ENCODE peak calls at places on chromosomes 16 and 17, in ten cellular contexts. One of them, this sample, is unnamed.
A peak's percentile ranks its signal among the peaks of the same experiment; 100 is the strongest.

GRCh38 chr17:43039646-43040045 is 14.6 kb downstream of the RND2 start:
- DNase-seq in nucleus accumbens: no peak
- DNase-seq in fibroblast of mammary gland: no peak
- DNase-seq in non-pigmented ciliary epithelial cell: no peak
- DNase-seq in H54: no peak
- DNase-seq in GM03348: no peak
- DNase-seq in stimulated activated CD4-positive, alpha-beta T cell treated with anti-CD3 and anti-CD28 coated beads, Interleukin-1b, Interleukin-23, amount 100 ng/mL, for 24 hours: no peak
- DNase-seq in heart right ventricle: no peak
- DNase-seq in LoVo: no peak
- DNase-seq in mucosa of descending colon: no peak
- DNase-seq in this sample: no peak

GRCh38 chr16:10297341-10298006 is 88.4 kb upstream of the ATF7IP2 start:
- DNase-seq in nucleus accumbens: peak; percentile 1
- DNase-seq in fibroblast of mammary gland: no peak
- DNase-seq in non-pigmented ciliary epithelial cell: no peak
- DNase-seq in H54: no peak
- DNase-seq in GM03348: no peak
- DNase-seq in stimulated activated CD4-positive, alpha-beta T cell treated with anti-CD3 and anti-CD28 coated beads, Interleukin-1b, Interleukin-23, amount 100 ng/mL, for 24 hours: no peak
- DNase-seq in heart right ventricle: no peak
- DNase-seq in LoVo: peak; percentile 11
- DNase-seq in mucosa of descending colon: no peak
- DNase-seq in this sample: no peak

GRCh38 chr16:70695351-70696070 is 9.7 kb upstream of the MTSS2 start:
- DNase-seq in nucleus accumbens: no peak
- DNase-seq in fibroblast of mammary gland: no peak
- DNase-seq in non-pigmented ciliary epithelial cell: no peak
- DNase-seq in H54: no peak
- DNase-seq in GM03348: no peak
- DNase-seq in stimulated activated CD4-positive, alpha-beta T cell treated with anti-CD3 and anti-CD28 coated beads, Interleukin-1b, Interleukin-23, amount 100 ng/mL, for 24 hours: no peak
- DNase-seq in heart right ventricle: peak; percentile 73
- DNase-seq in LoVo: no peak
- DNase-seq in mucosa of descending colon: no peak
- DNase-seq in this sample: no peak

GRCh38 chr16:3909791-3910583 is 29.5 kb upstream of the CREBBP start:
- DNase-seq in nucleus accumbens: no peak
- DNase-seq in fibroblast of mammary gland: no peak
- DNase-seq in non-pigmented ciliary epithelial cell: no peak
- DNase-seq in H54: no peak
- DNase-seq in GM03348: no peak
- DNase-seq in stimulated activated CD4-positive, alpha-beta T cell treated with anti-CD3 and anti-CD28 coated beads, Interleukin-1b, Interleukin-23, amount 100 ng/mL, for 24 hours: no peak
- DNase-seq in heart right ventricle: no peak
- DNase-seq in LoVo: no peak
- DNase-seq in mucosa of descending colon: no peak
- DNase-seq in this sample: no peak

GRCh38 chr16:67147437-67148140 is 3.2 kb downstream of the B3GNT9 start:
- DNase-seq in nucleus accumbens: no peak
- DNase-seq in fibroblast of mammary gland: no peak
- DNase-seq in non-pigmented ciliary epithelial cell: no peak
- DNase-seq in H54: no peak
- DNase-seq in GM03348: no peak
- DNase-seq in stimulated activated CD4-positive, alpha-beta T cell treated with anti-CD3 and anti-CD28 coated beads, Interleukin-1b, Interleukin-23, amount 100 ng/mL, for 24 hours: no peak
- DNase-seq in heart right ventricle: no peak
- DNase-seq in LoVo: no peak
- DNase-seq in mucosa of descending colon: no peak
- DNase-seq in this sample: no peak

GRCh38 chr17:49223517-49224197 is 6.9 kb downstream of the PHOSPHO1 start:
- DNase-seq in nucleus accumbens: no peak
- DNase-seq in fibroblast of mammary gland: peak; percentile 26
- DNase-seq in non-pigmented ciliary epithelial cell: no peak
- DNase-seq in H54: peak; percentile 89
- DNase-seq in GM03348: peak; percentile 80
- DNase-seq in stimulated activated CD4-positive, alpha-beta T cell treated with anti-CD3 and anti-CD28 coated beads, Interleukin-1b, Interleukin-23, amount 100 ng/mL, for 24 hours: peak; percentile 57
- DNase-seq in heart right ventricle: peak; percentile 73
- DNase-seq in LoVo: peak; percentile 29
- DNase-seq in mucosa of descending colon: peak; percentile 66
- DNase-seq in this sample: peak; percentile 62

GRCh38 chr17:39769974-39770587 is 32.3 kb downstream of the GRB7 start:
- DNase-seq in nucleus accumbens: no peak
- DNase-seq in fibroblast of mammary gland: peak; percentile 39
- DNase-seq in non-pigmented ciliary epithelial cell: no peak
- DNase-seq in H54: no peak
- DNase-seq in GM03348: no peak
- DNase-seq in stimulated activated CD4-positive, alpha-beta T cell treated with anti-CD3 and anti-CD28 coated beads, Interleukin-1b, Interleukin-23, amount 100 ng/mL, for 24 hours: no peak
- DNase-seq in heart right ventricle: no peak
- DNase-seq in LoVo: peak; percentile 74
- DNase-seq in mucosa of descending colon: no peak
- DNase-seq in this sample: no peak

GRCh38 chr17:48577946-48578615 is at the start of gene HOXB4:
- DNase-seq in nucleus accumbens: no peak
- DNase-seq in fibroblast of mammary gland: peak; percentile 77
- DNase-seq in non-pigmented ciliary epithelial cell: no peak
- DNase-seq in H54: no peak
- DNase-seq in GM03348: peak; percentile 83
- DNase-seq in stimulated activated CD4-positive, alpha-beta T cell treated with anti-CD3 and anti-CD28 coated beads, Interleukin-1b, Interleukin-23, amount 100 ng/mL, for 24 hours: peak; percentile 50
- DNase-seq in heart right ventricle: peak; percentile 52
- DNase-seq in LoVo: no peak
- DNase-seq in mucosa of descending colon: peak; percentile 88
- DNase-seq in this sample: no peak

GRCh38 chr17:28889996-28890395 is 7.5 kb downstream of the FLOT2 start:
- DNase-seq in nucleus accumbens: no peak
- DNase-seq in fibroblast of mammary gland: no peak
- DNase-seq in non-pigmented ciliary epithelial cell: no peak
- DNase-seq in H54: no peak
- DNase-seq in GM03348: no peak
- DNase-seq in stimulated activated CD4-positive, alpha-beta T cell treated with anti-CD3 and anti-CD28 coated beads, Interleukin-1b, Interleukin-23, amount 100 ng/mL, for 24 hours: no peak
- DNase-seq in heart right ventricle: no peak
- DNase-seq in LoVo: no peak
- DNase-seq in mucosa of descending colon: peak; percentile 5
- DNase-seq in this sample: no peak

GRCh38 chr17:72126575-72127486 is 6.0 kb downstream of the SOX9 start:
- DNase-seq in nucleus accumbens: no peak
- DNase-seq in fibroblast of mammary gland: peak; percentile 70
- DNase-seq in non-pigmented ciliary epithelial cell: no peak
- DNase-seq in H54: peak; percentile 98
- DNase-seq in GM03348: peak; percentile 43
- DNase-seq in stimulated activated CD4-positive, alpha-beta T cell treated with anti-CD3 and anti-CD28 coated beads, Interleukin-1b, Interleukin-23, amount 100 ng/mL, for 24 hours: no peak
- DNase-seq in heart right ventricle: no peak
- DNase-seq in LoVo: peak; percentile 69
- DNase-seq in mucosa of descending colon: no peak
- DNase-seq in this sample: no peak

GRCh38 chr17:75909812-75910274 is 5.2 kb upstream of the MRPL38 start:
- DNase-seq in nucleus accumbens: no peak
- DNase-seq in fibroblast of mammary gland: peak; percentile 51
- DNase-seq in non-pigmented ciliary epithelial cell: no peak
- DNase-seq in H54: no peak
- DNase-seq in GM03348: peak; percentile 40
- DNase-seq in stimulated activated CD4-positive, alpha-beta T cell treated with anti-CD3 and anti-CD28 coated beads, Interleukin-1b, Interleukin-23, amount 100 ng/mL, for 24 hours: no peak
- DNase-seq in heart right ventricle: no peak
- DNase-seq in LoVo: no peak
- DNase-seq in mucosa of descending colon: no peak
- DNase-seq in this sample: no peak

GRCh38 chr16:2450535-2450934 is 9.4 kb upstream of the TEDC2 start:
- DNase-seq in nucleus accumbens: peak; percentile 60
- DNase-seq in fibroblast of mammary gland: no peak
- DNase-seq in non-pigmented ciliary epithelial cell: no peak
- DNase-seq in H54: no peak
- DNase-seq in GM03348: no peak
- DNase-seq in stimulated activated CD4-positive, alpha-beta T cell treated with anti-CD3 and anti-CD28 coated beads, Interleukin-1b, Interleukin-23, amount 100 ng/mL, for 24 hours: no peak
- DNase-seq in heart right ventricle: no peak
- DNase-seq in LoVo: no peak
- DNase-seq in mucosa of descending colon: no peak
- DNase-seq in this sample: no peak

GRCh38 chr16:70161350-70161749 is 12.2 kb upstream of the CLEC18C start:
- DNase-seq in nucleus accumbens: no peak
- DNase-seq in fibroblast of mammary gland: no peak
- DNase-seq in non-pigmented ciliary epithelial cell: no peak
- DNase-seq in H54: no peak
- DNase-seq in GM03348: peak; percentile 9
- DNase-seq in stimulated activated CD4-positive, alpha-beta T cell treated with anti-CD3 and anti-CD28 coated beads, Interleukin-1b, Interleukin-23, amount 100 ng/mL, for 24 hours: no peak
- DNase-seq in heart right ventricle: no peak
- DNase-seq in LoVo: no peak
- DNase-seq in mucosa of descending colon: no peak
- DNase-seq in this sample: no peak

GRCh38 chr17:19424934-19425868 is 14.2 kb downstream of the RNF112 start:
- DNase-seq in nucleus accumbens: no peak
- DNase-seq in fibroblast of mammary gland: peak; percentile 72
- DNase-seq in non-pigmented ciliary epithelial cell: no peak
- DNase-seq in H54: no peak
- DNase-seq in GM03348: no peak
- DNase-seq in stimulated activated CD4-positive, alpha-beta T cell treated with anti-CD3 and anti-CD28 coated beads, Interleukin-1b, Interleukin-23, amount 100 ng/mL, for 24 hours: no peak
- DNase-seq in heart right ventricle: no peak
- DNase-seq in LoVo: peak; percentile 60
- DNase-seq in mucosa of descending colon: no peak
- DNase-seq in this sample: no peak

GRCh38 chr17:39628655-39629493 is 2.1 kb downstream of the PPP1R1B start:
- DNase-seq in nucleus accumbens: no peak
- DNase-seq in fibroblast of mammary gland: no peak
- DNase-seq in non-pigmented ciliary epithelial cell: no peak
- DNase-seq in H54: no peak
- DNase-seq in GM03348: no peak
- DNase-seq in stimulated activated CD4-positive, alpha-beta T cell treated with anti-CD3 and anti-CD28 coated beads, Interleukin-1b, Interleukin-23, amount 100 ng/mL, for 24 hours: no peak
- DNase-seq in heart right ventricle: no peak
- DNase-seq in LoVo: peak; percentile 77
- DNase-seq in mucosa of descending colon: peak; percentile 92
- DNase-seq in this sample: no peak

GRCh38 chr17:80991645-80992076 is at the start of gene CHMP6:
- DNase-seq in nucleus accumbens: no peak
- DNase-seq in fibroblast of mammary gland: peak; percentile 67
- DNase-seq in non-pigmented ciliary epithelial cell: no peak
- DNase-seq in H54: peak; percentile 78
- DNase-seq in GM03348: peak; percentile 95
- DNase-seq in stimulated activated CD4-positive, alpha-beta T cell treated with anti-CD3 and anti-CD28 coated beads, Interleukin-1b, Interleukin-23, amount 100 ng/mL, for 24 hours: peak; percentile 59
- DNase-seq in heart right ventricle: peak; percentile 84
- DNase-seq in LoVo: peak; percentile 76
- DNase-seq in mucosa of descending colon: peak; percentile 86
- DNase-seq in this sample: no peak

GRCh38 chr17:76753061-76753961 is 15.4 kb downstream of the MFSD11 start:
- DNase-seq in nucleus accumbens: no peak
- DNase-seq in fibroblast of mammary gland: no peak
- DNase-seq in non-pigmented ciliary epithelial cell: no peak
- DNase-seq in H54: no peak
- DNase-seq in GM03348: no peak
- DNase-seq in stimulated activated CD4-positive, alpha-beta T cell treated with anti-CD3 and anti-CD28 coated beads, Interleukin-1b, Interleukin-23, amount 100 ng/mL, for 24 hours: no peak
- DNase-seq in heart right ventricle: no peak
- DNase-seq in LoVo: no peak
- DNase-seq in mucosa of descending colon: no peak
- DNase-seq in this sample: no peak

GRCh38 chr17:77356109-77356689 is 215.4 kb downstream of the SEC14L1 start:
- DNase-seq in nucleus accumbens: no peak
- DNase-seq in fibroblast of mammary gland: no peak
- DNase-seq in non-pigmented ciliary epithelial cell: no peak
- DNase-seq in H54: no peak
- DNase-seq in GM03348: no peak
- DNase-seq in stimulated activated CD4-positive, alpha-beta T cell treated with anti-CD3 and anti-CD28 coated beads, Interleukin-1b, Interleukin-23, amount 100 ng/mL, for 24 hours: no peak
- DNase-seq in heart right ventricle: no peak
- DNase-seq in LoVo: peak; percentile 2
- DNase-seq in mucosa of descending colon: no peak
- DNase-seq in this sample: no peak

GRCh38 chr17:76981545-76982295 is 113.5 kb downstream of the MGAT5B start:
- DNase-seq in nucleus accumbens: no peak
- DNase-seq in fibroblast of mammary gland: no peak
- DNase-seq in non-pigmented ciliary epithelial cell: no peak
- DNase-seq in H54: no peak
- DNase-seq in GM03348: no peak
- DNase-seq in stimulated activated CD4-positive, alpha-beta T cell treated with anti-CD3 and anti-CD28 coated beads, Interleukin-1b, Interleukin-23, amount 100 ng/mL, for 24 hours: no peak
- DNase-seq in heart right ventricle: no peak
- DNase-seq in LoVo: no peak
- DNase-seq in mucosa of descending colon: peak; percentile 8
- DNase-seq in this sample: no peak

GRCh38 chr16:30474062-30474452 is 1.5 kb downstream of the ITGAL start:
- DNase-seq in nucleus accumbens: no peak
- DNase-seq in fibroblast of mammary gland: no peak
- DNase-seq in non-pigmented ciliary epithelial cell: no peak
- DNase-seq in H54: no peak
- DNase-seq in GM03348: no peak
- DNase-seq in stimulated activated CD4-positive, alpha-beta T cell treated with anti-CD3 and anti-CD28 coated beads, Interleukin-1b, Interleukin-23, amount 100 ng/mL, for 24 hours: no peak
- DNase-seq in heart right ventricle: peak; percentile 14
- DNase-seq in LoVo: no peak
- DNase-seq in mucosa of descending colon: peak; percentile 54
- DNase-seq in this sample: no peak

GRCh38 chr17:16351831-16352230 is 1.4 kb downstream of the CENPV start:
- DNase-seq in nucleus accumbens: no peak
- DNase-seq in fibroblast of mammary gland: peak; percentile 52
- DNase-seq in non-pigmented ciliary epithelial cell: no peak
- DNase-seq in H54: no peak
- DNase-seq in GM03348: peak; percentile 44
- DNase-seq in stimulated activated CD4-positive, alpha-beta T cell treated with anti-CD3 and anti-CD28 coated beads, Interleukin-1b, Interleukin-23, amount 100 ng/mL, for 24 hours: no peak
- DNase-seq in heart right ventricle: no peak
- DNase-seq in LoVo: no peak
- DNase-seq in mucosa of descending colon: no peak
- DNase-seq in this sample: no peak

GRCh38 chr16:11121083-11121482 is 134.9 kb downstream of the SOCS1 start:
- DNase-seq in nucleus accumbens: no peak
- DNase-seq in fibroblast of mammary gland: no peak
- DNase-seq in non-pigmented ciliary epithelial cell: no peak
- DNase-seq in H54: no peak
- DNase-seq in GM03348: no peak
- DNase-seq in stimulated activated CD4-positive, alpha-beta T cell treated with anti-CD3 and anti-CD28 coated beads, Interleukin-1b, Interleukin-23, amount 100 ng/mL, for 24 hours: no peak
- DNase-seq in heart right ventricle: no peak
- DNase-seq in LoVo: no peak
- DNase-seq in mucosa of descending colon: no peak
- DNase-seq in this sample: no peak

GRCh38 chr16:81445143-81445922 is 725 bp downstream of the CMIP start:
- DNase-seq in nucleus accumbens: no peak
- DNase-seq in fibroblast of mammary gland: no peak
- DNase-seq in non-pigmented ciliary epithelial cell: no peak
- DNase-seq in H54: peak; percentile 81
- DNase-seq in GM03348: peak; percentile 84
- DNase-seq in stimulated activated CD4-positive, alpha-beta T cell treated with anti-CD3 and anti-CD28 coated beads, Interleukin-1b, Interleukin-23, amount 100 ng/mL, for 24 hours: peak; percentile 24
- DNase-seq in heart right ventricle: peak; percentile 44
- DNase-seq in LoVo: peak; percentile 49
- DNase-seq in mucosa of descending colon: peak; percentile 72
- DNase-seq in this sample: peak; percentile 7

GRCh38 chr16:10667239-10667638 is 27.5 kb downstream of the TEKT5 start:
- DNase-seq in nucleus accumbens: no peak
- DNase-seq in fibroblast of mammary gland: no peak
- DNase-seq in non-pigmented ciliary epithelial cell: no peak
- DNase-seq in H54: no peak
- DNase-seq in GM03348: no peak
- DNase-seq in stimulated activated CD4-positive, alpha-beta T cell treated with anti-CD3 and anti-CD28 coated beads, Interleukin-1b, Interleukin-23, amount 100 ng/mL, for 24 hours: no peak
- DNase-seq in heart right ventricle: no peak
- DNase-seq in LoVo: no peak
- DNase-seq in mucosa of descending colon: no peak
- DNase-seq in this sample: no peak

GRCh38 chr17:45414997-45415881 is 17.4 kb downstream of the ARHGAP27 start:
- DNase-seq in nucleus accumbens: no peak
- DNase-seq in fibroblast of mammary gland: no peak
- DNase-seq in non-pigmented ciliary epithelial cell: no peak
- DNase-seq in H54: no peak
- DNase-seq in GM03348: no peak
- DNase-seq in stimulated activated CD4-positive, alpha-beta T cell treated with anti-CD3 and anti-CD28 coated beads, Interleukin-1b, Interleukin-23, amount 100 ng/mL, for 24 hours: no peak
- DNase-seq in heart right ventricle: no peak
- DNase-seq in LoVo: no peak
- DNase-seq in mucosa of descending colon: peak; percentile 72
- DNase-seq in this sample: no peak

GRCh38 chr17:73432624-73433190 is 120.9 kb upstream of the CDC42EP4 start:
- DNase-seq in nucleus accumbens: no peak
- DNase-seq in fibroblast of mammary gland: no peak
- DNase-seq in non-pigmented ciliary epithelial cell: no peak
- DNase-seq in H54: no peak
- DNase-seq in GM03348: no peak
- DNase-seq in stimulated activated CD4-positive, alpha-beta T cell treated with anti-CD3 and anti-CD28 coated beads, Interleukin-1b, Interleukin-23, amount 100 ng/mL, for 24 hours: no peak
- DNase-seq in heart right ventricle: no peak
- DNase-seq in LoVo: no peak
- DNase-seq in mucosa of descending colon: no peak
- DNase-seq in this sample: no peak

GRCh38 chr16:78576941-78577340 is 477.5 kb downstream of the WWOX start:
- DNase-seq in nucleus accumbens: no peak
- DNase-seq in fibroblast of mammary gland: peak; percentile 11
- DNase-seq in non-pigmented ciliary epithelial cell: no peak
- DNase-seq in H54: peak; percentile 31
- DNase-seq in GM03348: no peak
- DNase-seq in stimulated activated CD4-positive, alpha-beta T cell treated with anti-CD3 and anti-CD28 coated beads, Interleukin-1b, Interleukin-23, amount 100 ng/mL, for 24 hours: no peak
- DNase-seq in heart right ventricle: no peak
- DNase-seq in LoVo: no peak
- DNase-seq in mucosa of descending colon: no peak
- DNase-seq in this sample: no peak

GRCh38 chr16:24906199-24906808 is 60.5 kb downstream of the SLC5A11 start:
- DNase-seq in nucleus accumbens: no peak
- DNase-seq in fibroblast of mammary gland: peak; percentile 46
- DNase-seq in non-pigmented ciliary epithelial cell: peak; percentile 2
- DNase-seq in H54: no peak
- DNase-seq in GM03348: peak; percentile 64
- DNase-seq in stimulated activated CD4-positive, alpha-beta T cell treated with anti-CD3 and anti-CD28 coated beads, Interleukin-1b, Interleukin-23, amount 100 ng/mL, for 24 hours: no peak
- DNase-seq in heart right ventricle: no peak
- DNase-seq in LoVo: no peak
- DNase-seq in mucosa of descending colon: no peak
- DNase-seq in this sample: peak; percentile 26

This sample was measured in COLO829.